ENCODE peak calls at places on chromosomes 3 and 15, in ten cellular contexts. L, G, N, I, Q, R, M, P, K and T are unnamed samples.

GRCh38 chr3:194497799-194498575 is 11.2 kb upstream of the ATP13A3 start:
- DNase-seq in L (no peak), G (no peak), N (no peak), I (peak), Q (no peak), R (peak), M (no peak), P (no peak), K (no peak), T (no peak)

GRCh38 chr3:125042725-125043406 is 12.9 kb downstream of the HEG1 start:
- DNase-seq in L (peak), G (no peak), N (peak), I (no peak), Q (no peak), R (no peak), M (peak), P (no peak), K (no peak), T (no peak)

GRCh38 chr3:141477224-141477623 is 9.6 kb upstream of the RASA2 start:
- DNase-seq in L (no peak), G (no peak), N (no peak), I (no peak), Q (no peak), R (peak), M (peak), P (no peak), K (no peak), T (no peak)

GRCh38 chr3:122944671-122945151 is 82.9 kb downstream of the SEMA5B start:
- DNase-seq in L (no peak), G (peak), N (no peak), I (no peak), Q (no peak), R (no peak), M (peak), P (no peak), K (no peak), T (no peak)

GRCh38 chr15:62920569-62921502 is 121.7 kb upstream of the TPM1 start:
- DNase-seq in L (peak), G (no peak), N (no peak), I (no peak), Q (no peak), R (no peak), M (peak), P (no peak), K (no peak), T (no peak)

GRCh38 chr15:60494108-60494507 is 15.2 kb upstream of the ICE2 start:
- DNase-seq in L (no peak), G (no peak), N (no peak), I (no peak), Q (no peak), R (no peak), M (no peak), P (no peak), K (no peak), T (no peak)

GRCh38 chr15:44157679-44158078 is 37.4 kb downstream of the FRMD5 start:
- DNase-seq in L (no peak), G (peak), N (no peak), I (no peak), Q (no peak), R (peak), M (peak), P (no peak), K (no peak), T (no peak)

GRCh38 chr3:111892070-111892469 is 33.0 kb downstream of the PHLDB2 start:
- DNase-seq in L (no peak), G (no peak), N (no peak), I (no peak), Q (no peak), R (no peak), M (no peak), P (no peak), K (no peak), T (no peak)

GRCh38 chr3:89059201-89059600 is 48.2 kb upstream of the EPHA3 start:
- DNase-seq in L (no peak), G (peak), N (no peak), I (no peak), Q (no peak), R (no peak), M (peak), P (no peak), K (no peak), T (no peak)

GRCh38 chr3:171860830-171861535 is 17.8 kb downstream of the TMEM212 start:
- DNase-seq in L (no peak), G (no peak), N (no peak), I (no peak), Q (no peak), R (no peak), M (peak), P (no peak), K (no peak), T (no peak)

GRCh38 chr3:157127831-157128767 is 31.8 kb downstream of the CCNL1 start:
- DNase-seq in L (peak), G (no peak), N (peak), I (no peak), Q (no peak), R (peak), M (peak), P (peak), K (no peak), T (peak)

GRCh38 chr15:32981536-32981935 is 213.0 kb downstream of the FMN1 start:
- DNase-seq in L (no peak), G (no peak), N (no peak), I (no peak), Q (no peak), R (no peak), M (peak), P (no peak), K (no peak), T (no peak)

GRCh38 chr15:37132826-37133417 is 32.6 kb upstream of the MEIS2 start:
- DNase-seq in L (no peak), G (no peak), N (no peak), I (no peak), Q (no peak), R (no peak), M (no peak), P (no peak), K (no peak), T (no peak)